ENCODE peak calls at places on chromosome 7, in ten cellular contexts. T is pancreas, A is heart left ventricle, C is kidney epithelial cell, L is right lobe of liver, O is natural killer cell, H is endothelial cell, N is lung, E is cardiac fibroblast, Z is epithelial cell of proximal tubule. K is an unnamed sample.

GRCh38 chr7:21579341-21580072 is 36.7 kb downstream of the DNAH11 start:
- DNase-seq in N (no peak), L (no peak), H (no peak), O (no peak), C (no peak), E (no peak), Z (no peak), T (no peak), A (no peak), K (no peak)

GRCh38 chr7:51324206-51324884 is 7.7 kb upstream of the COBL start:
- DNase-seq in C (no peak), Z (no peak), T (no peak), O (no peak), N (peak), L (no peak), E (peak), A (no peak), H (no peak), K (no peak)

GRCh38 chr7:45593121-45593541 is 19.0 kb downstream of the ADCY1 start:
- DNase-seq in T (peak), Z (no peak), H (no peak), C (no peak), N (no peak), E (no peak), O (peak), A (no peak), L (no peak), K (no peak)

GRCh38 chr7:77415474-77415821 is 701 bp downstream of the GSAP start:
- DNase-seq in N (no peak), T (no peak), Z (no peak), A (peak), H (no peak), O (peak), L (no peak), C (no peak), E (no peak), K (no peak)

GRCh38 chr7:85384376-85384775 is 197.5 kb upstream of the SEMA3D start:
- DNase-seq in C (no peak), L (no peak), T (no peak), Z (no peak), A (no peak), O (no peak), E (no peak), H (no peak), N (no peak), K (no peak)

GRCh38 chr7:120995659-120996058 is 7.1 kb downstream of the CPED1 start:
- DNase-seq in L (no peak), C (no peak), O (no peak), H (no peak), N (no peak), A (no peak), E (no peak), T (no peak), Z (no peak), K (no peak)

GRCh38 chr7:101108961-101109360 is 17.9 kb upstream of the SERPINE1 start:
- DNase-seq in C (no peak), Z (no peak), N (no peak), O (no peak), H (no peak), E (no peak), A (no peak), T (no peak), L (no peak), K (no peak)

GRCh38 chr7:19621740-19622139 is 87.1 kb downstream of the POLR1F start:
- DNase-seq in T (no peak), L (no peak), E (no peak), O (no peak), Z (no peak), C (no peak), A (no peak), H (no peak), N (no peak), K (no peak)

GRCh38 chr7:91636129-91636724 is 244.3 kb downstream of the MTERF1 start:
- DNase-seq in T (peak), L (no peak), C (no peak), Z (no peak), O (no peak), H (peak), N (no peak), E (peak), A (no peak), K (no peak)

GRCh38 chr7:139232893-139233292 is 1.9 kb downstream of the UBN2 start:
- DNase-seq in O (no peak), N (no peak), H (no peak), C (no peak), E (no peak), A (no peak), T (no peak), Z (no peak), L (no peak), K (no peak)

GRCh38 chr7:138970446-138970845 is 10.7 kb downstream of the KIAA1549 start:
- DNase-seq in H (no peak), Z (no peak), L (no peak), E (no peak), N (no peak), T (no peak), A (no peak), O (no peak), C (no peak), K (no peak)

GRCh38 chr7:158070222-158070920 is 517.3 kb downstream of the PTPRN2 start:
- DNase-seq in E (no peak), L (no peak), C (no peak), H (no peak), T (no peak), O (no peak), Z (no peak), A (no peak), N (no peak), K (no peak)

DNA sequence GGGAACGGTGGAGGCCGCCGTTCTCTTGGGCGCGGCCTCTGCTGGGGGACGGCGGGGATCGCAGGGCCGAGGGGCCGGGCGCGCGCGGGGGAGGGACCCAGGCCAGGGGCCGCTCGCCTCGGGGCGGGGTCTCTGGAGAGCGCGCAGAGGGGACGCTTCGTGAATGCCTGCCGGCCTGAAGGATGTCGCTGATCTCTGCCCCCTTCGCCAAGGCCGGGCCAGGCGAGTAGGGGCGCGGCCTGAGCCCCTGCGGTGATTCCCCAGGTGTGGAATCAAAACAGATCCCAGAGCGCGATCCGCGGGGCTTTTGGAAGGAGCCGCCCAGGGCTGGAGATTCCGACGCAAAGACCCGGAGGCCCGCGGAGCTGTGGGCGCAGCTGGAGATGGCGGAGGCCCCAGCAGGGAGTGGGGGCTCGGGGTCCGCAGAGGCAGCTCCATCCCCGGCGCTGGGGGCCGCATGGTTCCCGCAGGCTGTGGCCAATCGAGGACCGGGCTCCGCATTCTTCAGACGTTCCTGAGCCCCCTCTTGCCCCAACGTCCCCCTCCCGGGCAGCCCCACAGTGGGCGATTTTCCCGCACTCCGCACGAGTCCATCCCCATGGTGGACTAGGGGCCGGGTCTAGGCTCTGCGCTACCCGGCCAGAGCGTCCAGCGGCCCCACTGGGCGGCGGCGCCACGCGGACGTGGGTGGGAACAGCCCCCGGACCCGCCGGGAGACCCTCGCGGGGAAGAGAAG is 166.0 kb downstream of the ACTR3B start:
- DNase-seq in H (peak), N (no peak), E (no peak), L (no peak), A (no peak), T (peak), Z (no peak), C (no peak), O (no peak), K (no peak)
- TF ChIP-seq CTCF in H (no peak), N (no peak), E (no peak), L (no peak), A (no peak), T (no peak), Z (no peak), C (no peak), O (no peak), K (no peak)

GRCh38 chr7:73434701-73435069 is 1.1 kb downstream of the FZD9 start:
- DNase-seq in A (no peak), H (no peak), O (no peak), C (no peak), E (no peak), Z (no peak), T (no peak), N (no peak), L (no peak), K (no peak)

GRCh38 chr7:73437699-73438416 is 4.3 kb downstream of the FZD9 start:
- DNase-seq in O (no peak), Z (no peak), T (no peak), C (no peak), N (no peak), E (no peak), H (no peak), L (no peak), A (no peak), K (no peak)

GRCh38 chr7:73435471-73436009 is 2.0 kb downstream of the FZD9 start:
- DNase-seq in E (no peak), N (no peak), Z (no peak), A (no peak), O (no peak), L (no peak), C (no peak), H (no peak), T (no peak), K (no peak)

GRCh38 chr7:73437091-73437490 is 3.5 kb downstream of the FZD9 start:
- DNase-seq in T (no peak), L (no peak), H (no peak), N (no peak), E (no peak), Z (no peak), O (no peak), C (no peak), A (no peak), K (no peak)

DNA sequence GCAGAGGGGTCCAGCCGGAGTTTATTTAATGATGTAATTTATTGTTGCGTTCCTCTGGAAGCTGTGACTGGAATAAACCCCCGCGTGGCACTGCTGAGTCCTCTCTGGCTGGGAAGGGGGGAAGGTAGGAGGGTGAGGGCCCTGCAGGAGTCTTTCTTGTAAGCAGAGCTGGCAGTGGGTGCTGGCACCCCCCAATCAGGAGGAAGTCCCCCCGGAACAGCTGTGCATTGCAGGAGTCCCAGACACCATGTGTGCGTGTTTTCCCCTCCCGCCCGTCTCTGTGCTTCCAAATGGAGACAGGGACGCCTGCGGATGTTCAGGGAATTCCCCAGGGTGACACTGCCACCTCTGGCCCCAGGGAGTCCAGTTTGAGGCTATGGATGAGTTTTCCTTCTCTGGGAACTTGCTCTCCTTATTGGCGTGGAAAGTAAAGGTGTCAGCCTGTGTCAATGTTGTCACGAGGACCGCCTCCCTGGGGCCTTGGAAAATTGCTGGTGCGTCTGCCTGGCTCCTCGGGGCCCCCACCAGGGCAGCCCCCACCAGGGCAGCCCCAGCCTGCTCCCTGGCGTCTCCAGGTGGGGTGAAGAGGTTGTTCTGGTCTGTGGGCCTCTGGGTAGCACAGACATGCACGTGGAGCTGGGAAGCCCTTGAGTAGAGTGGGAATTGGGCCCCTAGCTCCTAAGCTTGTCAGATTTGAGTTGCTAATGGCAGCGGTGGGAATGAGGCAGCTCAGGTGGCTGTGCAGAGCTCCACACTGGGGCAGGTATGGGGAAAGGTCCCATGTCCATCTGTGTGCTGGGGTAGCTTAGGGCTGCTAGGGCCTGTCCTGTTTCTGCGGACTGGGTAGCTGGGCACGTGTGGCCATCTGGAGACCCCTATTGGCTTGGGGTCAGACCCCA is 2.7 kb downstream of the FZD9 start:
- DNase-seq in O (no peak), C (no peak), T (no peak), E (no peak), A (no peak), L (peak), N (no peak), H (no peak), Z (no peak), K (no peak)
- TF ChIP-seq CTCF in O (no peak), C (peak), T (no peak), E (no peak), A (no peak), L (no peak), N (no peak), H (no peak), Z (no peak), K (no peak)

GRCh38 chr7:43761382-43761781 is 2.9 kb downstream of the BLVRA start:
- DNase-seq in A (no peak), C (no peak), O (no peak), L (no peak), T (no peak), Z (no peak), H (no peak), E (no peak), N (no peak), K (no peak)

GRCh38 chr7:43761919-43762318 is 3.4 kb downstream of the BLVRA start:
- DNase-seq in A (no peak), N (no peak), O (no peak), E (no peak), H (no peak), T (no peak), L (no peak), Z (no peak), C (no peak), K (no peak)

GRCh38 chr7:43764807-43765491 is 6.5 kb downstream of the BLVRA start:
- DNase-seq in A (no peak), C (peak), H (no peak), L (no peak), N (peak), T (no peak), O (no peak), Z (no peak), E (peak), K (no peak)

GRCh38 chr7:43764039-43764789 is 5.7 kb downstream of the BLVRA start:
- DNase-seq in T (no peak), N (peak), O (no peak), C (no peak), E (peak), A (peak), Z (no peak), H (no peak), L (peak), K (no peak)

GRCh38 chr7:43763183-43763582 is 4.7 kb downstream of the BLVRA start:
- DNase-seq in L (no peak), E (no peak), O (no peak), H (no peak), Z (no peak), N (no peak), T (no peak), C (no peak), A (no peak), K (no peak)
- TF ChIP-seq CTCF in L (no peak), E (no peak), O (no peak), H (no peak), Z (no peak), N (no peak), T (no peak), C (no peak), A (no peak), K (no peak)

GRCh38 chr7:13882051-13882450 is 107.4 kb downstream of the ETV1 start:
- DNase-seq in O (no peak), E (no peak), N (no peak), Z (no peak), C (no peak), A (no peak), H (no peak), T (no peak), L (no peak), K (no peak)

GRCh38 chr7:13879143-13879542 is 110.3 kb downstream of the ETV1 start:
- DNase-seq in N (no peak), E (no peak), L (no peak), H (no peak), A (no peak), Z (no peak), O (no peak), T (no peak), C (no peak), K (no peak)

GRCh38 chr7:13880789-13881188 is 108.7 kb downstream of the ETV1 start:
- DNase-seq in C (peak), Z (no peak), O (no peak), N (no peak), E (peak), H (no peak), A (no peak), L (no peak), T (no peak), K (no peak)

GRCh38 chr7:13878154-13878553 is 111.3 kb downstream of the ETV1 start:
- DNase-seq in C (no peak), L (no peak), Z (no peak), T (no peak), O (no peak), A (no peak), N (no peak), H (no peak), E (no peak), K (no peak)

GRCh38 chr7:13879994-13880686 is 109.3 kb downstream of the ETV1 start:
- DNase-seq in Z (no peak), N (no peak), L (no peak), H (no peak), E (peak), T (no peak), A (no peak), O (no peak), C (peak), K (no peak)
- TF ChIP-seq CTCF in Z (no peak), N (no peak), L (no peak), H (no peak), E (no peak), T (no peak), A (no peak), O (no peak), C (no peak), K (no peak)

DNA sequence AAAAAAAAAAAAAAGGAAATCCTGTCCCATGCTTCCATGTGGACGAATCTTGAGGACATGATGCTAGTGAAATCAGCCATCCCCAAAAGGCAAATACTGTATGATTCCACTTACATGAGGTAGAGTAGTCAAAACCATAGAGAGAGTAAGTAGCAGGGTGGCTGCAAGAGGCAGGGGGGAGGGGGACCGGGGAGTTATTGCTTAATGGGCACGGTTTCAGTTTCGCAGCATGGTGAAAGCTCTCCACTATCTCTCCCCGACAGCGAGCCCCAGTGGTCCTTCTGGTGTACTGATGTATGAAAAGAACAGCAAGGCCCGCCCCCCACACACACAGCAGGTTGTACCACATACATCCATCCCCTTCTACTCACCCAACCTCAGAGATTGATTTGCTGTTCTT is 32.8 kb downstream of the NOD1 start:
- DNase-seq in E (peak), T (no peak), O (peak), H (no peak), C (peak), A (peak), Z (no peak), N (peak), L (peak), K (no peak)
- TF ChIP-seq CTCF in E (peak), T (no peak), O (peak), H (no peak), C (peak), A (no peak), Z (peak), N (no peak), L (peak), K (no peak)

GRCh38 chr7:26500749-26501352 is 209.2 kb downstream of the SNX10 start:
- DNase-seq in Z (no peak), E (peak), C (no peak), T (no peak), O (no peak), A (no peak), N (no peak), H (no peak), L (no peak), K (no peak)
- TF ChIP-seq CTCF in Z (peak), E (no peak), C (peak), T (peak), O (peak), A (no peak), N (peak), H (peak), L (peak), K (peak)

GRCh38 chr7:55550010-55550409 is 22.3 kb downstream of the VOPP1 start:
- DNase-seq in H (no peak), O (no peak), T (peak), N (no peak), L (peak), C (no peak), A (no peak), Z (no peak), E (no peak), K (no peak)
- TF ChIP-seq CTCF in H (no peak), O (no peak), T (peak), N (no peak), L (peak), C (peak), A (peak), Z (peak), E (no peak), K (no peak)

GRCh38 chr7:28145931-28146330 is 34.7 kb downstream of the JAZF1 start:
- DNase-seq in H (no peak), Z (no peak), O (no peak), E (no peak), T (no peak), L (no peak), A (no peak), C (no peak), N (no peak), K (no peak)

GRCh38 chr7:28144266-28144665 is 36.3 kb downstream of the JAZF1 start:
- DNase-seq in L (peak), T (no peak), Z (no peak), H (peak), O (no peak), N (no peak), E (no peak), C (no peak), A (no peak), K (no peak)

GRCh38 chr7:28140964-28141363 is 39.6 kb downstream of the JAZF1 start:
- DNase-seq in T (no peak), A (no peak), O (no peak), H (no peak), E (peak), Z (no peak), N (no peak), L (no peak), C (no peak), K (no peak)

GRCh38 chr7:28145090-28145626 is 35.4 kb downstream of the JAZF1 start:
- DNase-seq in A (no peak), L (no peak), O (no peak), Z (no peak), H (no peak), T (no peak), N (no peak), C (no peak), E (no peak), K (no peak)

GRCh38 chr7:28142650-28143049 is 37.9 kb downstream of the JAZF1 start:
- DNase-seq in H (no peak), L (no peak), N (no peak), T (no peak), O (no peak), A (no peak), C (no peak), Z (no peak), E (no peak), K (no peak)
- TF ChIP-seq CTCF in H (no peak), L (no peak), N (no peak), T (no peak), O (peak), A (no peak), C (no peak), Z (peak), E (no peak), K (no peak)

GRCh38 chr7:40700653-40701475 is 566.1 kb downstream of the SUGCT start:
- DNase-seq in C (no peak), T (no peak), E (peak), Z (no peak), A (no peak), H (no peak), L (no peak), O (no peak), N (no peak), K (no peak)
- TF ChIP-seq CTCF in C (no peak), T (no peak), E (no peak), Z (no peak), A (no peak), H (no peak), L (no peak), O (no peak), N (no peak), K (no peak)

K was measured in D721Med.